ENCODE peak calls at places on chromosomes 7 and 10, in seven cellular contexts. R is foreskin keratinocyte, Z is sigmoid colon, A is bronchial epithelial cell, H is choroid plexus epithelial cell, T is left lung, L is breast epithelium. S is an unnamed sample.

GRCh38 chr7:132386249-132386681 is 190.0 kb downstream of the PLXNA4 start:
- DNase-seq in R (no peak), Z (no peak), A (peak; percentile 13), H (no peak), T (no peak), L (no peak), S (no peak)

GRCh38 chr7:148296994-148297644 is 293.4 kb upstream of the C7orf33 start:
- DNase-seq in R (no peak), Z (no peak), A (no peak), H (no peak), T (no peak), L (no peak), S (peak; percentile 17)

GRCh38 chr7:142795339-142795863 is 24.6 kb downstream of the PRSS2 start:
- DNase-seq in R (peak; percentile 78), Z (no peak), A (peak; percentile 64), H (no peak), T (no peak), L (no peak), S (no peak)

GRCh38 chr7:2521952-2522591 is 2.5 kb downstream of the LFNG start:
- DNase-seq in R (no peak), Z (no peak), A (no peak), H (no peak), T (peak; percentile 82), L (no peak), S (peak; percentile 55)

GRCh38 chr7:5695709-5696345 is 85.6 kb downstream of the RNF216 start:
- DNase-seq in R (no peak), Z (peak; percentile 91), A (no peak), H (peak; percentile 90), T (no peak), L (no peak), S (peak; percentile 42)

GRCh38 chr7:97104719-97105129 is 12.8 kb upstream of the SDHAF3 start:
- DNase-seq in R (peak; percentile 30), Z (peak; percentile 88), A (peak; percentile 56), H (peak; percentile 84), T (peak; percentile 78), L (peak; percentile 76), S (peak; percentile 79)

GRCh38 chr7:52147240-52147639 is 830.6 kb upstream of the COBL start:
- DNase-seq in R (no peak), Z (no peak), A (no peak), H (no peak), T (no peak), L (no peak), S (no peak)

GRCh38 chr7:72313906-72314305 is 98.2 kb downstream of the CALN1 start:
- DNase-seq in R (no peak), Z (no peak), A (no peak), H (no peak), T (no peak), L (no peak), S (no peak)

GRCh38 chr10:69022611-69023010 is 34.0 kb downstream of the KIFBP start:
- DNase-seq in R (no peak), Z (no peak), A (no peak), H (no peak), T (no peak), L (no peak), S (no peak)

GRCh38 chr7:111145472-111145871 is 54.5 kb downstream of the LRRN3 start:
- DNase-seq in R (no peak), Z (no peak), A (no peak), H (no peak), T (no peak), L (no peak), S (no peak)

GRCh38 chr7:36084485-36085091 is 68.5 kb upstream of the EEPD1 start:
- DNase-seq in R (peak; percentile 28), Z (peak; percentile 72), A (peak; percentile 53), H (peak; percentile 64), T (peak; percentile 55), L (no peak), S (peak; percentile 45)

GRCh38 chr10:76155961-76156360 is 724.5 kb downstream of the LRMDA start:
- DNase-seq in R (no peak), Z (no peak), A (no peak), H (no peak), T (no peak), L (no peak), S (no peak)

GRCh38 chr7:54841772-54842707 is 83.0 kb upstream of the SEC61G start:
- DNase-seq in R (peak; percentile 43), Z (no peak), A (peak; percentile 71), H (peak; percentile 67), T (no peak), L (no peak), S (peak; percentile 43)

GRCh38 chr7:11436317-11436716 is 395.7 kb downstream of the THSD7A start:
- DNase-seq in R (peak; percentile 33), Z (no peak), A (peak; percentile 64), H (peak; percentile 62), T (no peak), L (no peak), S (peak; percentile 11)

GRCh38 chr7:158869876-158870275 is 13.5 kb downstream of the DYNC2I1 start:
- DNase-seq in R (no peak), Z (no peak), A (no peak), H (no peak), T (no peak), L (no peak), S (no peak)

GRCh38 chr10:34549001-34549400 is 266.1 kb downstream of the PARD3 start:
- DNase-seq in R (no peak), Z (no peak), A (no peak), H (peak; percentile 31), T (no peak), L (no peak), S (no peak)

GRCh38 chr10:114706458-114707055 is 48.5 kb upstream of the ABLIM1 start:
- DNase-seq in R (no peak), Z (no peak), A (no peak), H (no peak), T (no peak), L (no peak), S (peak; percentile 53)

GRCh38 chr7:151727579-151728285 is 149.2 kb downstream of the PRKAG2 start:
- DNase-seq in R (peak; percentile 98), Z (peak; percentile 95), A (peak; percentile 98), H (peak; percentile 89), T (peak; percentile 78), L (peak; percentile 79), S (peak; percentile 99)

GRCh38 chr10:3701490-3701889 is 83.5 kb downstream of the KLF6 start:
- DNase-seq in R (peak; percentile 36), Z (no peak), A (peak; percentile 15), H (no peak), T (no peak), L (no peak), S (no peak)

GRCh38 chr7:5638994-5639393 is 142.5 kb downstream of the RNF216 start:
- DNase-seq in R (no peak), Z (no peak), A (no peak), H (no peak), T (no peak), L (no peak), S (no peak)

GRCh38 chr10:129759214-129760002 is 204.7 kb downstream of the EBF3 start:
- DNase-seq in R (no peak), Z (peak; percentile 53), A (no peak), H (no peak), T (peak; percentile 21), L (no peak), S (no peak)

GRCh38 chr7:29255839-29256782 is 61.5 kb downstream of the CHN2 start:
- DNase-seq in R (peak; percentile 96), Z (no peak), A (peak; percentile 95), H (peak; percentile 42), T (no peak), L (no peak), S (peak; percentile 48)

DNA sequence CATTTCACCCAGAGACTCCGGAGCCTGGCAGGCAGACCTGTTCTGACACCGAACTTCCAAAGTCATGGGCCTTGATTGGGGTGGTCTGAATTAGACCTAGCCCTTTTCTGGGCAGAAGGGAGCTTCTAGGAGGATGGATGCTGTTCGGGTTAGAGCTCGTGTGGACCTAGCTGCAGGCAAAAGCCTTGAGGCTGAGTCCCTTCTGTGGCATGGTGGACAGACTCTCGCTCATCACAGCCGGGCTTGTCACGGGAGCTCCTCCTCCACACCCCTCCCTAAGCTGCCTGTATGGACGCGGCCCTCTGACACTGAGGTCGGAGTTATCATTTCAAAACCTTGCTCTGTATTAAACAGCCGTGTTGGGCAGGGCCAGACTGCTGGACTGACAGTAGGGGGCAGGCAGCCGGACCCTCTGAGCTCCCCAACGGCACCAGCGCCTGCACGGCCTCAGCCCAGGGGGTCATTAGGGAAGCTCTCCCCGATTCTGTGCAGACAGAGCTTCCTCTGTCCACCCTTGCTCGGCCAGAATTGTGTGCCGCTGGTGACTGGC is 2.2 kb downstream of the IRF5 start:
- DNase-seq in R (no peak), Z (no peak), A (no peak), H (no peak), T (no peak), L (no peak), S (no peak)
- TF ChIP-seq CTCF in R (no peak), Z (no peak), A (no peak), H (no peak), T (no peak), L (no peak), S (no peak)

GRCh38 chr7:99030951-99031350 is 113.0 kb downstream of the SMURF1 start:
- DNase-seq in R (no peak), Z (no peak), A (no peak), H (no peak), T (no peak), L (no peak), S (no peak)
- TF ChIP-seq CTCF in R (no peak), Z (no peak), A (no peak), H (no peak), T (no peak), L (no peak), S (no peak)

GRCh38 chr7:107563072-107563760 is 504 bp downstream of the COG5 start:
- DNase-seq in R (peak; percentile 70), Z (no peak), A (peak; percentile 21), H (peak; percentile 9), T (no peak), L (peak; percentile 63), S (no peak)

GRCh38 chr7:107559864-107560263 is 3.9 kb downstream of the COG5 start:
- DNase-seq in R (peak; percentile 79), Z (no peak), A (peak; percentile 74), H (peak; percentile 81), T (no peak), L (no peak), S (peak; percentile 55)

GRCh38 chr7:107563761-107564552 is at the start of the genes COG5 and DUS4L:
- DNase-seq in R (peak; percentile 83), Z (peak; percentile 89), A (peak; percentile 68), H (peak; percentile 80), T (peak; percentile 87), L (peak; percentile 83), S (peak; percentile 80)

GRCh38 chr7:107564553-107565298 is 955 bp downstream of the DUS4L start:
- DNase-seq in R (peak; percentile 95), Z (no peak), A (peak; percentile 97), H (peak; percentile 67), T (no peak), L (no peak), S (peak; percentile 74)

GRCh38 chr7:107560898-107561516 is 2.7 kb downstream of the COG5 start:
- DNase-seq in R (peak; percentile 96), Z (no peak), A (peak; percentile 84), H (no peak), T (no peak), L (no peak), S (peak; percentile 1)
- TF ChIP-seq CTCF in R (no peak), Z (no peak), A (no peak), H (no peak), T (no peak), L (no peak), S (no peak)

DNA sequence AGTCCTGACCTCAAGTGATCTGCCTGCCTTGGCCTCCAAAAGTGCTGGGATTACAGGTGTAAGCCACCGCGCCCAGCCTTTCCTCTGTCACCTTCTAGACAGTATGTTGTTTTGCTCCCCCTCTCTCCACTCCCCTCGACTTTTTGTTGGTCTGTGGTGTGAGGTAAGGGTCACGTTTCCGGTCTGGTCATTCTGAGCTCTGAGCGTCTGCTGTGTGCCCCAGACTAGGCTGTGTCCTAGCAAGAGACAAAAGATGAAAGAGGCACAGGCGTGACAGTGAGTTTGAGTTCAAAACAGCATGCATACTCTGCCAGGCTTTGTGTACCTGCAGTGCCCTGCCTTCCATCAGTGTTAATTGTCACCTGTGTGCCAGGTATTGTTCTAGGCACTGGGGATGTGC is 87.4 kb upstream of the PPIF start:
- DNase-seq in R (no peak), Z (no peak), A (no peak), H (no peak), T (no peak), L (no peak), S (no peak)
- TF ChIP-seq CTCF in R (no peak), Z (no peak), A (no peak), H (no peak), T (no peak), L (no peak), S (no peak)